ENCODE peak calls at places on chromosome 13, in ten cellular contexts. One of them, this sample, is unnamed.

GRCh38 chr13:35190241-35190640 is 248.2 kb downstream of the NBEA start:
- DNase-seq in MCF 10A: no peak
- DNase-seq in mesendoderm: no peak
- DNase-seq in small intestine: no peak
- DNase-seq in COR-L47: no peak
- DNase-seq in mucosa of gallbladder: no peak
- DNase-seq in OCI-M1: no peak
- DNase-seq in NCI-H1092 treated with DMSO at 0.1 percent for 48 hours: no peak
- DNase-seq in AG04450: no peak
- DNase-seq in stromal cell of bone marrow: no peak
- DNase-seq in this sample: no peak

GRCh38 chr13:80655778-80656518 is 315.0 kb upstream of the SPRY2 start:
- DNase-seq in mesendoderm: peak; percentile 39
- DNase-seq in small intestine: no peak
- DNase-seq in MCF 10A: no peak
- DNase-seq in AG04450: no peak
- DNase-seq in NCI-H1092 treated with DMSO at 0.1 percent for 48 hours: no peak
- DNase-seq in mucosa of gallbladder: no peak
- DNase-seq in OCI-M1: no peak
- DNase-seq in COR-L47: no peak
- DNase-seq in stromal cell of bone marrow: no peak
- DNase-seq in this sample: no peak

GRCh38 chr13:31236211-31236786 is 36.5 kb downstream of the B3GLCT start:
- DNase-seq in mucosa of gallbladder: no peak
- DNase-seq in stromal cell of bone marrow: peak; percentile 37
- DNase-seq in small intestine: peak; percentile 25
- DNase-seq in MCF 10A: peak; percentile 53
- DNase-seq in OCI-M1: peak; percentile 53
- DNase-seq in COR-L47: peak; percentile 69
- DNase-seq in mesendoderm: peak; percentile 37
- DNase-seq in NCI-H1092 treated with DMSO at 0.1 percent for 48 hours: peak; percentile 15
- DNase-seq in AG04450: peak; percentile 15
- DNase-seq in this sample: peak; percentile 36

GRCh38 chr13:90154311-90154960 is 1193.1 kb upstream of the MIR17HG start:
- DNase-seq in NCI-H1092 treated with DMSO at 0.1 percent for 48 hours: no peak
- DNase-seq in small intestine: no peak
- DNase-seq in stromal cell of bone marrow: no peak
- DNase-seq in mesendoderm: peak; percentile 8
- DNase-seq in COR-L47: no peak
- DNase-seq in MCF 10A: peak; percentile 47
- DNase-seq in AG04450: no peak
- DNase-seq in OCI-M1: no peak
- DNase-seq in mucosa of gallbladder: no peak
- DNase-seq in this sample: no peak

GRCh38 chr13:113815151-113816058 is 48.5 kb downstream of the GAS6 start:
- DNase-seq in MCF 10A: no peak
- DNase-seq in small intestine: no peak
- DNase-seq in mucosa of gallbladder: no peak
- DNase-seq in mesendoderm: no peak
- DNase-seq in AG04450: no peak
- DNase-seq in stromal cell of bone marrow: no peak
- DNase-seq in OCI-M1: peak; percentile 91
- DNase-seq in COR-L47: no peak
- DNase-seq in NCI-H1092 treated with DMSO at 0.1 percent for 48 hours: no peak
- DNase-seq in this sample: no peak

GRCh38 chr13:94553766-94554165 is 42.2 kb downstream of the TGDS start:
- DNase-seq in mesendoderm: no peak
- DNase-seq in AG04450: no peak
- DNase-seq in NCI-H1092 treated with DMSO at 0.1 percent for 48 hours: no peak
- DNase-seq in MCF 10A: no peak
- DNase-seq in OCI-M1: no peak
- DNase-seq in mucosa of gallbladder: no peak
- DNase-seq in stromal cell of bone marrow: no peak
- DNase-seq in COR-L47: no peak
- DNase-seq in small intestine: no peak
- DNase-seq in this sample: no peak

GRCh38 chr13:26867451-26868067 is 107.0 kb upstream of the GPR12 start:
- DNase-seq in small intestine: peak; percentile 4
- DNase-seq in COR-L47: no peak
- DNase-seq in NCI-H1092 treated with DMSO at 0.1 percent for 48 hours: no peak
- DNase-seq in mesendoderm: peak; percentile 12
- DNase-seq in OCI-M1: peak; percentile 22
- DNase-seq in MCF 10A: peak; percentile 49
- DNase-seq in AG04450: no peak
- DNase-seq in stromal cell of bone marrow: peak; percentile 13
- DNase-seq in mucosa of gallbladder: peak; percentile 23
- DNase-seq in this sample: peak; percentile 24

GRCh38 chr13:76029088-76029487 is 393.0 kb downstream of the LMO7 start:
- DNase-seq in AG04450: no peak
- DNase-seq in NCI-H1092 treated with DMSO at 0.1 percent for 48 hours: no peak
- DNase-seq in mesendoderm: no peak
- DNase-seq in COR-L47: no peak
- DNase-seq in mucosa of gallbladder: no peak
- DNase-seq in OCI-M1: peak; percentile 97
- DNase-seq in small intestine: no peak
- DNase-seq in stromal cell of bone marrow: no peak
- DNase-seq in MCF 10A: no peak
- DNase-seq in this sample: no peak

GRCh38 chr13:45367358-45367757 is 26.4 kb upstream of the TPT1 start:
- DNase-seq in mucosa of gallbladder: peak; percentile 75
- DNase-seq in MCF 10A: peak; percentile 98
- DNase-seq in AG04450: peak; percentile 45
- DNase-seq in NCI-H1092 treated with DMSO at 0.1 percent for 48 hours: no peak
- DNase-seq in mesendoderm: peak; percentile 81
- DNase-seq in small intestine: peak; percentile 86
- DNase-seq in COR-L47: peak; percentile 6
- DNase-seq in OCI-M1: peak; percentile 82
- DNase-seq in stromal cell of bone marrow: peak; percentile 84
- DNase-seq in this sample: peak; percentile 74

GRCh38 chr13:111399334-111399733 is 78.9 kb downstream of the TEX29 start:
- DNase-seq in stromal cell of bone marrow: no peak
- DNase-seq in OCI-M1: no peak
- DNase-seq in NCI-H1092 treated with DMSO at 0.1 percent for 48 hours: no peak
- DNase-seq in AG04450: no peak
- DNase-seq in COR-L47: no peak
- DNase-seq in MCF 10A: no peak
- DNase-seq in small intestine: no peak
- DNase-seq in mucosa of gallbladder: no peak
- DNase-seq in mesendoderm: no peak
- DNase-seq in this sample: no peak

GRCh38 chr13:75687145-75687763 is 51.1 kb downstream of the LMO7 start:
- DNase-seq in NCI-H1092 treated with DMSO at 0.1 percent for 48 hours: no peak
- DNase-seq in mucosa of gallbladder: no peak
- DNase-seq in OCI-M1: peak; percentile 61
- DNase-seq in COR-L47: peak; percentile 24
- DNase-seq in MCF 10A: peak; percentile 59
- DNase-seq in stromal cell of bone marrow: peak; percentile 50
- DNase-seq in AG04450: no peak
- DNase-seq in mesendoderm: peak; percentile 57
- DNase-seq in small intestine: peak; percentile 47
- DNase-seq in this sample: no peak

This sample was measured in hepatic stellate cell.